ENCODE peak calls at places on chromosomes 13 and 19, in eight cellular contexts. S is choroid plexus epithelial cell; G is osteoblast; L is omental fat pad; U is amniotic stem cell; J is activated CD8-positive, alpha-beta memory T cell treated with anti-CD3 and anti-CD28 coated beads for 1 hour; Q is activated T-cell treated with anti-CD3 and anti-CD28 coated beads for 1 hour; Y is WERI-Rb-1. X is an unnamed sample.

GRCh38 chr19:3359850-3360493 is 6.4 kb upstream of the NFIC start:
- DNase-seq in S (peak), G (peak), L (no peak), U (no peak), Q (no peak), J (no peak), Y (no peak), X (peak)

GRCh38 chr19:47891923-47892666 is 6.0 kb upstream of the SULT2A1 start:
- DNase-seq in G (peak), S (peak), U (no peak), Q (no peak), L (no peak), Y (no peak), J (no peak), X (no peak)

GRCh38 chr19:10552596-10553053 is 8.9 kb downstream of the ATG4D start:
- DNase-seq in L (no peak), S (peak), J (no peak), U (no peak), Y (peak), G (peak), Q (no peak), X (no peak)

GRCh38 chr19:37905936-37906867 is at the start of gene WDR87:
- DNase-seq in Q (peak), S (peak), U (no peak), G (peak), Y (peak), L (no peak), J (no peak), X (peak)

GRCh38 chr13:24106429-24106828 is 54.1 kb upstream of the SPATA13 start:
- DNase-seq in Q (no peak), G (no peak), J (no peak), S (no peak), U (no peak), Y (no peak), L (no peak), X (no peak)

GRCh38 chr13:50677687-50678463 is 165.6 kb downstream of the DLEU7 start:
- DNase-seq in Q (no peak), L (no peak), S (no peak), Y (no peak), U (no peak), G (no peak), J (no peak), X (no peak)

GRCh38 chr13:43377955-43378354 is 354.6 kb downstream of the DNAJC15 start:
- DNase-seq in Y (no peak), G (peak), L (no peak), S (peak), J (no peak), U (no peak), Q (no peak), X (no peak)

GRCh38 chr19:48135411-48135810 is 24.8 kb upstream of the PLA2G4C start:
- DNase-seq in S (no peak), L (no peak), U (no peak), J (no peak), Q (no peak), G (no peak), Y (no peak), X (no peak)

GRCh38 chr13:49443327-49443688 is 556 bp downstream of the CAB39L start:
- DNase-seq in J (no peak), S (peak), Q (no peak), Y (no peak), U (no peak), G (no peak), L (no peak), X (peak)

GRCh38 chr19:29256516-29256915 is 43.6 kb upstream of the UQCRFS1 start:
- DNase-seq in L (no peak), J (no peak), U (no peak), Q (no peak), S (no peak), G (no peak), Y (no peak), X (no peak)

GRCh38 chr19:58394821-58395219 is 636 bp upstream of the RNF225 start:
- DNase-seq in S (no peak), G (peak), Q (no peak), Y (no peak), L (no peak), U (no peak), J (no peak), X (no peak)

GRCh38 chr19:30549151-30549550 is 177.0 kb downstream of the ZNF536 start:
- DNase-seq in S (no peak), J (no peak), Y (no peak), L (no peak), Q (no peak), U (no peak), G (no peak), X (no peak)